ENCODE peak calls at places on chromosomes 5 and 9, in four cellular contexts. G is stomach, A is astrocyte of the spinal cord, J is cardiac fibroblast. C is an unnamed sample.

GRCh38 chr9:5854032-5854792 is 21.3 kb upstream of the ERMP1 start:
- DNase-seq in G (no peak), A (no peak), J (no peak), C (no peak)

GRCh38 chr5:177311361-177311722 is 356 bp downstream of the MXD3 start:
- DNase-seq in G (no peak), A (no peak), J (no peak), C (no peak)

GRCh38 chr5:127080001-127080478 is 6.7 kb upstream of the C5orf63 start:
- DNase-seq in G (no peak), A (no peak), J (no peak), C (no peak)

GRCh38 chr9:20624201-20625002 is 2.1 kb upstream of the MLLT3 start:
- DNase-seq in G (peak), A (peak), J (peak), C (no peak)

GRCh38 chr9:137070906-137071275 is 534 bp upstream of the SAPCD2 start:
- DNase-seq in G (no peak), A (no peak), J (no peak), C (no peak)

GRCh38 chr5:14428302-14429081 is 153.1 kb upstream of the OTULINL start:
- DNase-seq in G (no peak), A (peak), J (no peak), C (no peak)

GRCh38 chr5:138926688-138927448 is 51.7 kb upstream of the LRRTM2 start:
- DNase-seq in G (no peak), A (no peak), J (no peak), C (no peak)

GRCh38 chr5:101018299-101018698 is 115.2 kb upstream of the ST8SIA4 start:
- DNase-seq in G (no peak), A (peak), J (no peak), C (no peak)

GRCh38 chr9:120715331-120715924 is 1.2 kb upstream of the MEGF9 start:
- DNase-seq in G (no peak), A (peak), J (peak), C (no peak)

GRCh38 chr5:141846031-141846430 is 32.2 kb downstream of the PCDH1 start:
- DNase-seq in G (peak), A (peak), J (peak), C (peak)

GRCh38 chr5:108857905-108858304 is 110.2 kb downstream of the FER start:
- DNase-seq in G (no peak), A (no peak), J (no peak), C (no peak)

GRCh38 chr9:91857291-91857781 is 92.7 kb downstream of the ROR2 start:
- DNase-seq in G (no peak), A (peak), J (no peak), C (no peak)

GRCh38 chr5:33675958-33676464 is 215.8 kb downstream of the ADAMTS12 start:
- DNase-seq in G (no peak), A (no peak), J (no peak), C (no peak)

GRCh38 chr5:141812512-141812911 is 65.7 kb downstream of the PCDH1 start:
- DNase-seq in G (no peak), A (no peak), J (no peak), C (no peak)

GRCh38 chr5:153122416-153122815 is 368.1 kb upstream of the GRIA1 start:
- DNase-seq in G (no peak), A (no peak), J (no peak), C (no peak)

GRCh38 chr9:15570769-15571168 is 17.9 kb downstream of the CCDC171 start:
- DNase-seq in G (no peak), A (no peak), J (no peak), C (no peak)

GRCh38 chr5:37208883-37209808 is 40.0 kb downstream of the CPLANE1 start:
- DNase-seq in G (no peak), A (peak), J (peak), C (no peak)

GRCh38 chr5:149404746-149405549 is 25.9 kb upstream of the IL17B start:
- DNase-seq in G (no peak), A (peak), J (peak), C (peak)

GRCh38 chr5:128749584-128749983 is 211.5 kb upstream of the FBN2 start:
- DNase-seq in G (no peak), A (no peak), J (peak), C (peak)

GRCh38 chr9:93302586-93303257 is 118.8 kb downstream of the WNK2 start:
- DNase-seq in G (peak), A (peak), J (peak), C (peak)

GRCh38 chr5:9505215-9505614 is 40.7 kb downstream of the SEMA5A start:
- DNase-seq in G (no peak), A (no peak), J (no peak), C (no peak)

GRCh38 chr9:18791074-18791473 is 241.9 kb downstream of the SAXO1 start:
- DNase-seq in G (no peak), A (peak), J (peak), C (no peak)

GRCh38 chr5:113546711-113547159 is 33.2 kb downstream of the YTHDC2 start:
- DNase-seq in G (no peak), A (peak), J (peak), C (peak)

GRCh38 chr9:105188746-105189145 is 55.7 kb upstream of the SLC44A1 start:
- DNase-seq in G (no peak), A (no peak), J (no peak), C (no peak)

GRCh38 chr5:83972236-83972635 is 251.6 kb upstream of the HAPLN1 start:
- DNase-seq in G (no peak), A (peak), J (no peak), C (peak)

GRCh38 chr9:34546102-34546833 is 23.5 kb upstream of the ENHO start:
- DNase-seq in G (no peak), A (no peak), J (no peak), C (no peak)

GRCh38 chr5:150626853-150627276 is 13.6 kb upstream of the SYNPO start:
- DNase-seq in G (peak), A (no peak), J (peak), C (no peak)

GRCh38 chr5:135456238-135457099 is 4.3 kb upstream of the TIFAB start:
- DNase-seq in G (peak), A (peak), J (peak), C (peak)

GRCh38 chr5:111530298-111530740 is 18.0 kb upstream of the STARD4 start:
- DNase-seq in G (peak), A (peak), J (peak), C (no peak)

GRCh38 chr9:136312436-136312835 is 8.5 kb upstream of the CCDC187 start:
- DNase-seq in G (peak), A (peak), J (peak), C (no peak)

GRCh38 chr5:168291281-168291960 is at the start of gene WWC1:
- DNase-seq in G (peak), A (no peak), J (peak), C (no peak)

GRCh38 chr5:116922532-116922931 is 347.9 kb upstream of the SEMA6A start:
- DNase-seq in G (no peak), A (no peak), J (no peak), C (no peak)

GRCh38 chr9:113313276-113313675 is 10.1 kb upstream of the RNF183 start:
- DNase-seq in G (no peak), A (no peak), J (no peak), C (no peak)

GRCh38 chr5:3456121-3456681 is 139.4 kb upstream of the IRX1 start:
- DNase-seq in G (no peak), A (no peak), J (no peak), C (no peak)

GRCh38 chr5:179550511-179551342 is at the start of gene RUFY1:
- DNase-seq in G (peak), A (peak), J (peak), C (peak)

GRCh38 chr5:154520861-154521453 is 42.9 kb upstream of the HAND1 start:
- DNase-seq in G (no peak), A (no peak), J (no peak), C (no peak)

GRCh38 chr5:116834796-116835515 is 260.3 kb upstream of the SEMA6A start:
- DNase-seq in G (no peak), A (no peak), J (no peak), C (no peak)

GRCh38 chr5:100722657-100723056 is 180.4 kb downstream of the ST8SIA4 start:
- DNase-seq in G (no peak), A (no peak), J (no peak), C (no peak)

GRCh38 chr5:926416-927171 is 33.9 kb downstream of the TRIP13 start:
- DNase-seq in G (no peak), A (peak), J (peak), C (no peak)
- H3K4me3 ChIP-seq in G (peak), A (peak), J (peak), C (peak)

DNA sequence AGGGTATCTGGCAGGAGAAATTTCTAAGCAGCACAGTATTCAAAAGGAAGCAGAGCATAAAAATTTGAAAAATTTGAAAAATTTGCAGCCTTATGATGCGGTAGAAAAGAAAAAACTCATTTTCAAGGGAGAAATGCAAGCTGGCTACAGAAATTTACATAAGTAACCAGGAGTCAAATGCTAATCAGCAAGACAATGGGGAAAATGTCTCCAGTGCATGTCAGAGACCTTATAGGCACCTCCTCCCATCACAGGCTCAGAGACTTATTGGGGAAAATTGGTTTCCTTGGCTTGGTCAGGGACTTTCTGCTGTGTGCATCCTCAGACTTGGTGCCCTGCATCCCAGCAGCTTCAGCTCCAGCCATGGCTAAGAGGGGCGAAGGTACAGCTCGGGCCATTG is 35.8 kb downstream of the IZUMO3 start:
- DNase-seq in G (no peak), A (no peak), J (no peak), C (no peak)
- H3K4me3 ChIP-seq in G (no peak), A (no peak), J (no peak), C (no peak)

DNA sequence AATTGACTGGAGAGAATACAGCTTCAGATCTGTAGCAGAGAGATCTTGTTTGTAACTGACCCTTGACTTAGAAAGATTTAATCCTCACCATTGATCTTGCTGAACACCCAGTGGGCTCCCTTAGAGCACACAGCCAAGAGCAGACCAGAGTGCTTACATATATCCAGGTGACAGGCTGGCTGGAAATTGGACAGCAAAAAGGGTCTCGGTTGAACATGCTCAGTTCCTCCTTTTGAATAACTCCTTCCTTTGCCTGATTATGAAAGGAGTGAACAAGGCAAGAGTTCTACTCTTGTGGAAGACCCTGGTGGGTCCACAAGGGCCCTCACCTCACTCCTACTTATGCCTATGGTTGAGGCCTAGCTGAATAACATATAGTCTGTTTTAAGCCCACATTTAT is 134.2 kb upstream of the LHFPL2 start:
- DNase-seq in G (no peak), A (no peak), J (no peak), C (no peak)
- H3K4me3 ChIP-seq in G (no peak), A (no peak), J (no peak), C (no peak)

DNA sequence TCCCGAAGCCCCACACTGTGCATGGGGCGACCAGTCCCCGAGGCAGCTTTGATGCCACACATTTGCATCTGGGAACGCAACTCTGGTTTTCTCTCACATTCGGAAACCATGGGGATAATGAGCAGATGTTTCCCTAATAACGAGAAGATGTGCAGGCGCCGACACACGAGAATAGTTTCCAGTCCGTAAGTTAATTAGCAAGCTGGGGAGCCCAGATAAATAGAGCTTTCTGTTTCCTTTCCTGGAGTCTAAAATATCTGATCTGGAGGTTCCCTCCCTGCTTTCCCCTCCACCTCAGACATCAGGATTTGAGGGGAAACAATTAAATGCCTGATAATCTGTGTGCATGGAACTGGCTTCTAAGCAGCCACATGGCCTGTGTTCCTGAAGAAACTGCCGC is 62.7 kb downstream of the PDZD2 start:
- DNase-seq in G (no peak), A (no peak), J (no peak), C (no peak)
- H3K4me3 ChIP-seq in G (no peak), A (no peak), J (no peak), C (no peak)

DNA sequence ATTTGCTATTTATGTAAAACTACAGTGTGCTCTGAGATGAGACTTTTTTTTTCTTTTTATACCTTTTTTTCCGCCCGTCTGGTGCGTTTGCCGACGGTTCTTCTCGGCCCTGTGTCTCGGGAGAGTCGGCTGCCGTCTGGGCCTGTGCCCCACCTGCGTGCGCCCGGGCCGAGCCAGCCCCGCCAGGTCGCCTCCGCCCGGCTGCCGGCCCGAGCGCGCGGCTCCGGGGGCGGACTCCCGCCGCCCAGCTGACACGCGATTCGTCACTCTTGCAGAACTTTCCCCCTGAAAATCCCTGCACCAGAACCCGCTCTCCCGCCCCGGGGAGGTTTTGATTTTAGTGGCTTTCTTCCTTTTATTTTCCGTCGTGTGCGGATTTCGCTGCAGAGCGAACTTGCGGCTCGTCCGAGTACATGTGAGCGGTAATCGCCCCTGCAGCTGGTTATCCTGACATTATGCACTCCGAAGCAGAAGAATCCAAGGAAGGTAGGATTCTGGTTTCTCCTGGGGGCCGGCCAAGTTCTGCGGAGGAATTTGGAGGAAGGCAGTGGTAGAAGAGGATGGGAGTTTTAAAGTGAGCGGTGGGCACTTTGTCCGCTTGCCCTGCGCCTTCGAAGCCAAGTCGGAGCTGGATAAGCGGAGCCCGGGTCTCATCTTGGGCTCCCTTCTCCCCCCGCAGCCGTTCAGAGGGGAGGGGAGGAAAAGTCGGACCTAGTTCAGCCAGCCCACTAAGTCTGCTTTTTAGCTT is at the start of gene TNFAIP8:
- DNase-seq in G (peak), A (peak), J (peak), C (no peak)
- H3K4me3 ChIP-seq in G (peak), A (peak), J (peak), C (peak)

DNA sequence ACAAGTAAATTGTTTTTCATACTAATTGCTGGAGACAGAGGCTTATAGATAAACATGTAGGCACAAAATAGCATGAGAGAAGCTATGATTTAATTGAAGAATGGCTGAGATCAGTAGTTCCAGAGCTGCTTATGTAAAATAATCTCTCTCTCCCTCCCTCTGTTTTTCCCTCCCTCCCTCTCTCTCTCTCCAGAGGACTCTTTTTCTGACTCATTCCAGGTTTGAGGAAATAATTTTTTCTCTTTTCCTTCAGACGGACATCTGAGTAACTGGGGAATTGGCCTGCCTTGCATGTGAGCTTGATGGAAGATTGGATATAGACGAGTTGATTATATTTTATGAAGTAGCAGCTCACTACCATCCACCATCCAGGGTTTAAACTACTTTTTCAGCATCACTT is 35.5 kb downstream of the KCTD16 start:
- DNase-seq in G (no peak), A (no peak), J (no peak), C (no peak)
- H3K4me3 ChIP-seq in G (no peak), A (no peak), J (no peak), C (no peak)

GRCh38 chr9:78005231-78006002 is 26.2 kb downstream of the GNAQ start:
- DNase-seq in G (no peak), A (peak), J (no peak), C (no peak)

GRCh38 chr9:78010419-78010818 is 21.2 kb downstream of the GNAQ start:
- DNase-seq in G (no peak), A (no peak), J (no peak), C (no peak)

GRCh38 chr9:78011037-78011436 is 20.6 kb downstream of the GNAQ start:
- DNase-seq in G (no peak), A (no peak), J (peak), C (no peak)

GRCh38 chr9:78006734-78007133 is 24.9 kb downstream of the GNAQ start:
- DNase-seq in G (no peak), A (no peak), J (peak), C (no peak)

GRCh38 chr9:78009156-78009555 is 22.5 kb downstream of the GNAQ start:
- DNase-seq in G (no peak), A (no peak), J (no peak), C (no peak)
- H3K4me3 ChIP-seq in G (no peak), A (no peak), J (no peak), C (no peak)

DNA sequence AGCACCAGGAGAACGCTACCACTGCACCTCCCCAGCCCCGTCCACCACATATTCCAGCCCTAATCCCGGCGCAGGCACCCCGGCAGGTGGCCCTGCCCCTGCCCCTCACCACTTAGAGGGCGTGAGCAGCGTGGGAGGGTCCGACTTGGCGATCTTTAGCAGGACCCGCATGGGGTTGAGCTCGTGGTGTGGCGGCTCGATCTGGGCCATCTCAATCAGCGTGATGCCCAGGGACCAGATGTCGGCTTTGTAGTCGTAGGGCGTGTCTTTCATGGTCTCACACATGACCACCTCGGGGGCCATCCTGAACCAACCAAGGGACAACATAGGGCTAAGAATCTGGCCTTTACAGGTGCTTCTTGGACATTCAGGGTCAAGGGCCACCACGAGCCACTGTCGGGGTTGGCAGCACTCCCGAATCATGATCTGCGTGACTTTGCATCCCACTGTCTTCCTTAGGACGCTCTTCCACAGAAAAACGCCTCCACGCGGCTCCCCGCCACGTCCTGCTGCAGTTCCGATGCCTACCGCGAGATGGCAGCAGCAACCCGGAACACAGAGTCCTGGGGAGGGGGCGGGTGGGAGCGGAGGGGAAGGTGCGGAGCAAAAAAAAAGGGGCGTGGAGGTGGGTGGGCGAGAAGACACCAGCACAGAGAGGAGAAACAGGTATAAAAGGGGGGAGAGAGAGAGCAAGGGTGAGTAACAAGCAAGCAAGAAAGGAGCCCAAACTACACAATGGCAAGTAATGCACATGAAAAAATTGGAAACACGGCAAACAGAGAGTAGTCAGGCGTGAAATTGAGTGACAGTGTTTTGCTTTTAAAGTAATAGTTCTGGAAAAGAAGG is 81.3 kb downstream of the STK10 start:
- DNase-seq in G (peak), A (peak), J (peak), C (no peak)
- H3K4me3 ChIP-seq in G (peak), A (peak), J (no peak), C (peak)

DNA sequence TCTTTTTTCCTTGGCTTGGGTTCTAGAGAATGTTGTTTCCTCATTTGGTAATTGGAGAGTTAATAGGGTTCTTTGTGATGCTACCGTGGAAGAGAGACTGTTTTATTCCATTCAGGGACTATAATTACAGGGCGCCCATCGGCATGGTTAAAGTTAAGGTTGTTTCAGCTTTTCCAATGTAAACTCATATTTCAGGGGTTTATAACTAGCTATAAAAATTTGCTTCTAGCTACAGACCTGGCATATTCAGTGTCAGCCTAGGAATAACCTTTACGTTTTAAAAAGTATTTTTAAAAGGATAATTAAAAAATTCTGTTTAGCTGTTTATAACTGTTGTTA is 99.1 kb downstream of the AOPEP start:
- DNase-seq in G (no peak), A (no peak), J (no peak), C (no peak)
- H3K4me3 ChIP-seq in G (no peak), A (no peak), J (no peak), C (no peak)